ENCODE peak calls at places on chromosomes 16 and 17, in seven cellular contexts. One of them, this sample, is unnamed.

GRCh38 chr17:83133302-83134121 is 54.1 kb downstream of the METRNL start:
- DNase-seq in HL-60: no peak
- DNase-seq in GM20000: no peak
- DNase-seq in GM12865: no peak
- DNase-seq in K562: no peak
- DNase-seq in cardiac fibroblast: no peak
- DNase-seq in OCI-LY7: no peak
- DNase-seq in this sample: no peak

GRCh38 chr17:67435122-67435521 is 58.0 kb downstream of the PITPNC1 start:
- DNase-seq in HL-60: peak
- DNase-seq in GM20000: no peak
- DNase-seq in GM12865: no peak
- DNase-seq in K562: no peak
- DNase-seq in cardiac fibroblast: peak
- DNase-seq in OCI-LY7: no peak
- DNase-seq in this sample: peak

GRCh38 chr17:80568246-80568645 is 23.6 kb downstream of the RPTOR start:
- DNase-seq in HL-60: no peak
- DNase-seq in GM20000: no peak
- DNase-seq in GM12865: no peak
- DNase-seq in K562: no peak
- DNase-seq in cardiac fibroblast: no peak
- DNase-seq in OCI-LY7: no peak
- DNase-seq in this sample: no peak

GRCh38 chr16:89031715-89032659 is 55.0 kb upstream of the CBFA2T3 start:
- DNase-seq in HL-60: peak
- DNase-seq in GM20000: peak
- DNase-seq in GM12865: peak
- DNase-seq in K562: no peak
- DNase-seq in cardiac fibroblast: no peak
- DNase-seq in OCI-LY7: peak
- DNase-seq in this sample: peak

GRCh38 chr17:62693616-62694415 is 66.3 kb downstream of the MRC2 start:
- DNase-seq in HL-60: no peak
- DNase-seq in GM20000: no peak
- DNase-seq in GM12865: no peak
- DNase-seq in K562: peak
- DNase-seq in cardiac fibroblast: no peak
- DNase-seq in OCI-LY7: no peak
- DNase-seq in this sample: no peak

GRCh38 chr17:45867702-45868101 is 23.0 kb downstream of the SPPL2C start:
- DNase-seq in HL-60: no peak
- DNase-seq in GM20000: no peak
- DNase-seq in GM12865: no peak
- DNase-seq in K562: peak
- DNase-seq in cardiac fibroblast: no peak
- DNase-seq in OCI-LY7: no peak
- DNase-seq in this sample: no peak

GRCh38 chr16:25198021-25198420 is 18.7 kb upstream of the AQP8 start:
- DNase-seq in HL-60: no peak
- DNase-seq in GM20000: no peak
- DNase-seq in GM12865: no peak
- DNase-seq in K562: no peak
- DNase-seq in cardiac fibroblast: no peak
- DNase-seq in OCI-LY7: no peak
- DNase-seq in this sample: no peak

GRCh38 chr16:1134776-1135458 is 18.0 kb upstream of the CACNA1H start:
- DNase-seq in HL-60: no peak
- DNase-seq in GM20000: no peak
- DNase-seq in GM12865: no peak
- DNase-seq in K562: no peak
- DNase-seq in cardiac fibroblast: no peak
- DNase-seq in OCI-LY7: no peak
- DNase-seq in this sample: no peak

GRCh38 chr17:73096201-73096600 is 3.7 kb upstream of the SLC39A11 start:
- DNase-seq in HL-60: no peak
- DNase-seq in GM20000: no peak
- DNase-seq in GM12865: no peak
- DNase-seq in K562: no peak
- DNase-seq in cardiac fibroblast: no peak
- DNase-seq in OCI-LY7: no peak
- DNase-seq in this sample: no peak

GRCh38 chr16:35776-36305 is 17.6 kb downstream of the POLR3K start:
- DNase-seq in HL-60: no peak
- DNase-seq in GM20000: no peak
- DNase-seq in GM12865: no peak
- DNase-seq in K562: no peak
- DNase-seq in cardiac fibroblast: no peak
- DNase-seq in OCI-LY7: no peak
- DNase-seq in this sample: no peak

DNA sequence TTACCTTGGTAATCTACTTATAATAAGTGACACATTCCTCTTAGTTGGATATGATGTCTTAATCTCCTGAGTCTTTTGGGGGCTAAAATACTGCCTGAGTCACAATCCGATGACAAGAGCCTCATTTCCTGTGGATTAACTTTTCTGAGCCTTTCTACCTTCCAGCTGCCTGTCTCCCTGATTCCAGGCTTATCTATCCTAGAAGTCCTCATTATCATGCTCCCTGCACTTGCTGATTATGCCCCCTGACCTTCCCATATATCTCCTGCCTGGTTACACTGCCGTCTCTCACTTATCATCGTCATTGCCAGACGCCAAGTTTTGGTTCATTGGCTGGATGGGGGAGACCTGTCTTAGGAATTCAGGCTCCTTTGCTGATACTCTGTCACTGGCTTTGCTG is 727.4 kb upstream of the CA10 start:
- DNase-seq in HL-60: no peak
- DNase-seq in GM20000: no peak
- DNase-seq in GM12865: no peak
- DNase-seq in K562: no peak
- DNase-seq in cardiac fibroblast: no peak
- DNase-seq in OCI-LY7: no peak
- DNase-seq in this sample: no peak
- TF ChIP-seq CTCF in HL-60: no peak
- TF ChIP-seq CTCF in GM20000: no peak
- TF ChIP-seq CTCF in GM12865: no peak
- TF ChIP-seq CTCF in K562: no peak
- TF ChIP-seq CTCF in cardiac fibroblast: no peak
- TF ChIP-seq CTCF in OCI-LY7: no peak
- TF ChIP-seq CTCF in this sample: no peak

DNA sequence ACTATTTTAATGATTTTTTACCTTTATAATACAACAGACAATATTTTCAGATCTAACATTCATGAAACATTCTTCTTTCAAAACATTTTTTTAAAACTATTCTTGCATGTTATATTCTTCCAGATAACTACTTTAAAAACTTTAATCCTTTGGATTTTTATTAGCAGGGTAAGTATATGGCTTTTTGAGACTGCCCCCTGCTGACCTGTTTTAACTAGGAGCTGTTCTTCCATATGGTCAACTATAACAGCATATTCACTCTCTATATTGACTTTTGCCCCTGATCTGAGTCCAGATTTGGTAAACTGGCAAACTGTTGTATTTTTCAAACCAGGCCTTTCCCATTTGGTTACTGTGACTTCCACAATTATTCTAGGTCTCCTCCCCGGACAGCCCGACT is 16.5 kb downstream of the ZNF18 start:
- DNase-seq in HL-60: no peak
- DNase-seq in GM20000: no peak
- DNase-seq in GM12865: no peak
- DNase-seq in K562: peak
- DNase-seq in cardiac fibroblast: peak
- DNase-seq in OCI-LY7: no peak
- DNase-seq in this sample: no peak
- TF ChIP-seq CTCF in HL-60: no peak
- TF ChIP-seq CTCF in GM20000: no peak
- TF ChIP-seq CTCF in GM12865: no peak
- TF ChIP-seq CTCF in K562: no peak
- TF ChIP-seq CTCF in cardiac fibroblast: peak
- TF ChIP-seq CTCF in OCI-LY7: peak
- TF ChIP-seq CTCF in this sample: no peak

GRCh38 chr17:50710650-50711049 is 2.9 kb upstream of the ANKRD40 start:
- DNase-seq in HL-60: no peak
- DNase-seq in GM20000: no peak
- DNase-seq in GM12865: no peak
- DNase-seq in K562: no peak
- DNase-seq in cardiac fibroblast: no peak
- DNase-seq in OCI-LY7: no peak
- DNase-seq in this sample: no peak

GRCh38 chr17:50712641-50713296 is 5.1 kb upstream of the ANKRD40 start:
- DNase-seq in HL-60: no peak
- DNase-seq in GM20000: no peak
- DNase-seq in GM12865: no peak
- DNase-seq in K562: no peak
- DNase-seq in cardiac fibroblast: no peak
- DNase-seq in OCI-LY7: no peak
- DNase-seq in this sample: no peak

GRCh38 chr17:50710025-50710424 is 2.3 kb upstream of the ANKRD40 start:
- DNase-seq in HL-60: no peak
- DNase-seq in GM20000: no peak
- DNase-seq in GM12865: no peak
- DNase-seq in K562: no peak
- DNase-seq in cardiac fibroblast: no peak
- DNase-seq in OCI-LY7: peak
- DNase-seq in this sample: no peak

GRCh38 chr17:50707296-50708049 is at the start of gene ANKRD40:
- DNase-seq in HL-60: peak
- DNase-seq in GM20000: peak
- DNase-seq in GM12865: peak
- DNase-seq in K562: peak
- DNase-seq in cardiac fibroblast: peak
- DNase-seq in OCI-LY7: peak
- DNase-seq in this sample: peak

DNA sequence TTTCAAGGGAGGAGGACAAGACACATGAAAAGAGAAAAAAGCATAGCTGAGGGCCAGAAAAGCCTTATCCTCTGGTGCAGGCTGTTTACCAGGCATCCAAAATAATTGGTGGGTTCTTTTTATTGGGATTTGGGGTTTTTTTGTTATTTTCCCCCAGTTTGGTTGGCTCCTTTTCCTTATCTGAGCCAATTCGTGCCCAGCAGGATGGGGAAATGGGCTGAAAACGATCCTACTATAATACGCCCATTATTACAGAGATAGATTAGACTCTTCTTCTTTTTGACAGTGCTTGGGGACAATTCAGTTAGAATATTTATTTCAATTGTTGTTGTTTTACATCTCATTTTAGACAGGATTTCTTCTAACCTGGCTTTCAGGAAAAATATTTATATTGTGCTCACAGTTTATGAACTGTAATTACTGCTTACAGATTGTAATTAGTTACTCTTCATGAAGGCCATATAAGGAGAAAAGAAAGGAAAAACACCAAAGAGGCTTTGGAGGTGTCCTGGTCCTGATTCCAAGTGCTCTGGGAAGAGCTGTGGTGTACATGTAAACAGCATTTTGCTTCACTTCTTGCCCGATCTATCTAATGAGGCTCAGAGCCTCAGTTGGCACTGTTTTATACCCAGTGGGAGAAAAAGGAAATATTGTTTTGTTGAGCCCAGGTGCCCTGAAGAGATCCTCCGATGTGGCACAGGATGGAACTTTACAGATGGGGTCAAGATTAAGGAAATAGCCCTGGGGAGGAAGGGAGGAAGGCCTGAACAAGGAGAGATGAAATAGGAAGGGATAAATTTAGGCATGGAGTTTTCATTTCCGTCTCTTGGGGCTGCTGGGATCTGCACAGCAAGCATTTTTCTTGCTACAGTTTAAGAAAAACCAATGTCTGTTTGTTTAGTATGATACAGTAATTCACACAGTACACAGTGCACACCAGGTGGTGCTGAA is 611 bp upstream of the ANKRD40 start:
- DNase-seq in HL-60: no peak
- DNase-seq in GM20000: peak
- DNase-seq in GM12865: peak
- DNase-seq in K562: no peak
- DNase-seq in cardiac fibroblast: peak
- DNase-seq in OCI-LY7: peak
- DNase-seq in this sample: no peak
- TF ChIP-seq CTCF in HL-60: no peak
- TF ChIP-seq CTCF in GM20000: no peak
- TF ChIP-seq CTCF in GM12865: no peak
- TF ChIP-seq CTCF in K562: no peak
- TF ChIP-seq CTCF in cardiac fibroblast: no peak
- TF ChIP-seq CTCF in OCI-LY7: peak
- TF ChIP-seq CTCF in this sample: no peak

DNA sequence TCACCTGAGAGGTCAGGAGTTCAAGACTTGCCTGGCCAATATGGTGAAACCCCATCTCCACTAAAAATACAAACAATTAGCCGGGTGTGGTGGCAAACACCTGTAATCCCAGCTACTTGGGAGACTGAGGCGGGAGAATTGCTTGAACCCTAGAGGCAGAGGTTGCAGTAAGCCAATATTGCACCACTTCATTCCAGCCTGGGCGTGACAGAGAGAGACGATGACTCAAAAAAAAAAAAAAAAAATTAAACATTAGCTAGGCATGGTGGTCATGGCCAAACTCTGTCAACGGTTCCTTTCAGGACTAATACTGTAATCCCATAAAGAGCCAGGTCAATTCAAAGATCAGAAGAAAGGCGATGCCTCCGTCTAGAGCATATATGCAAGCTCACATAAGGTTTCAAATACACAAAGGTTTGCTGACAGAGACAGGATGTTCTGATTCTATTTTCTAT is 2.4 kb downstream of the RNF157 start:
- DNase-seq in HL-60: no peak
- DNase-seq in GM20000: no peak
- DNase-seq in GM12865: no peak
- DNase-seq in K562: no peak
- DNase-seq in cardiac fibroblast: no peak
- DNase-seq in OCI-LY7: no peak
- DNase-seq in this sample: no peak
- TF ChIP-seq CTCF in HL-60: no peak
- TF ChIP-seq CTCF in GM20000: no peak
- TF ChIP-seq CTCF in GM12865: no peak
- TF ChIP-seq CTCF in K562: no peak
- TF ChIP-seq CTCF in cardiac fibroblast: no peak
- TF ChIP-seq CTCF in OCI-LY7: no peak
- TF ChIP-seq CTCF in this sample: no peak

DNA sequence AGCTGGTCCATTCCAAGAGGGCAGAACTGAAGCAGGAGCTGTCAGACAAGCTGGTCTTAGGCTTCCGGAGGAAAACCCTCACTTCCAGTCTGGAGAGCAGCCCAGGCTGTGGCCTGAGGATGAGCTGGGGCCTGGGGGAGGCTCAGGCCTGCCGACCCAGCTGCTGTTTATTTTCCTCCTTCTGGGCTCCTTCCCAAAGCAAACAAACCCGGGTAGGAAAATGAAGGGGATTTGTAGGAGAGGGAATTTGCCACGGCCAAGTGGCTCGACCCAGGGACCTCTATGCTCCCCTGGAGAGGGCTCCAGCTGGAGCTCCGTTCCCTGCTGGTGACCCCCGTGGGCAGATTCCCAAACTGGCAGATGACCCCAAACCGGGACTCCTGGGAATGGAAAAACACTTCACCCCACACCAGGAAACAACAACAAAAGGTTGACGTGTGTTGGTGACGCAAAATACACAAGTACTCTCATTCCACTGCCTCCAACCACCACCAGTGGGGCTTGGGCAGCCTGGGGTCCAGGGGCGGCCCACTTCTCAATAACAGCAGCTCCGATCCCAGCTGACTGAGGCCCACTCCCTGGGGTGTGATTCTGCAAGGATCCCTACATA is 8.8 kb downstream of the JUP start:
- DNase-seq in HL-60: no peak
- DNase-seq in GM20000: no peak
- DNase-seq in GM12865: no peak
- DNase-seq in K562: no peak
- DNase-seq in cardiac fibroblast: peak
- DNase-seq in OCI-LY7: no peak
- DNase-seq in this sample: no peak
- TF ChIP-seq CTCF in HL-60: no peak
- TF ChIP-seq CTCF in GM20000: no peak
- TF ChIP-seq CTCF in GM12865: no peak
- TF ChIP-seq CTCF in K562: no peak
- TF ChIP-seq CTCF in cardiac fibroblast: peak
- TF ChIP-seq CTCF in OCI-LY7: no peak
- TF ChIP-seq CTCF in this sample: no peak